ENCODE peak calls at places on chromosomes 2 and 18, in seven cellular contexts. One of them, this sample, is unnamed.

GRCh38 chr2:25491966-25492532 is 150.3 kb upstream of the DNMT3A start:
- DNase-seq in astrocyte of the hippocampus: peak; percentile 59
- DNase-seq in GM20000: no peak
- DNase-seq in lung: no peak
- DNase-seq in LHCN-M2: no peak
- DNase-seq in NCI-H748 treated with DMSO at 0.1 percent for 48 hours: no peak
- DNase-seq in skeletal muscle cell: peak; percentile 32
- DNase-seq in this sample: no peak

GRCh38 chr2:146633159-146633558 is 1211.7 kb upstream of the ACVR2A start:
- DNase-seq in skeletal muscle cell: no peak
- DNase-seq in GM20000: no peak
- DNase-seq in NCI-H748 treated with DMSO at 0.1 percent for 48 hours: no peak
- DNase-seq in LHCN-M2: no peak
- DNase-seq in lung: no peak
- DNase-seq in astrocyte of the hippocampus: no peak
- DNase-seq in this sample: no peak

GRCh38 chr2:182937864-182938263 is 71.4 kb upstream of the FRZB start:
- DNase-seq in GM20000: no peak
- DNase-seq in LHCN-M2: no peak
- DNase-seq in skeletal muscle cell: no peak
- DNase-seq in NCI-H748 treated with DMSO at 0.1 percent for 48 hours: no peak
- DNase-seq in lung: no peak
- DNase-seq in astrocyte of the hippocampus: no peak
- DNase-seq in this sample: no peak

GRCh38 chr18:79540161-79540913 is 139.3 kb upstream of the CTDP1 start:
- DNase-seq in lung: no peak
- DNase-seq in GM20000: no peak
- DNase-seq in skeletal muscle cell: no peak
- DNase-seq in NCI-H748 treated with DMSO at 0.1 percent for 48 hours: no peak
- DNase-seq in astrocyte of the hippocampus: no peak
- DNase-seq in LHCN-M2: no peak
- DNase-seq in this sample: peak; percentile 36

GRCh38 chr2:128436498-128437180 is 118.0 kb upstream of the HS6ST1 start:
- DNase-seq in NCI-H748 treated with DMSO at 0.1 percent for 48 hours: no peak
- DNase-seq in skeletal muscle cell: no peak
- DNase-seq in LHCN-M2: no peak
- DNase-seq in lung: no peak
- DNase-seq in GM20000: no peak
- DNase-seq in astrocyte of the hippocampus: no peak
- DNase-seq in this sample: no peak

GRCh38 chr18:14919666-14920065 is 171.7 kb downstream of the ANKRD30B start:
- DNase-seq in skeletal muscle cell: no peak
- DNase-seq in LHCN-M2: no peak
- DNase-seq in NCI-H748 treated with DMSO at 0.1 percent for 48 hours: no peak
- DNase-seq in GM20000: no peak
- DNase-seq in astrocyte of the hippocampus: no peak
- DNase-seq in lung: peak; percentile 24
- DNase-seq in this sample: no peak

GRCh38 chr2:238127165-238128060 is 11.1 kb upstream of the KLHL30 start:
- DNase-seq in LHCN-M2: peak; percentile 75
- DNase-seq in astrocyte of the hippocampus: peak; percentile 54
- DNase-seq in lung: no peak
- DNase-seq in GM20000: peak; percentile 62
- DNase-seq in skeletal muscle cell: peak; percentile 24
- DNase-seq in NCI-H748 treated with DMSO at 0.1 percent for 48 hours: no peak
- DNase-seq in this sample: no peak

GRCh38 chr2:48725696-48726494 is 29.6 kb downstream of the LHCGR start:
- DNase-seq in lung: no peak
- DNase-seq in LHCN-M2: no peak
- DNase-seq in skeletal muscle cell: no peak
- DNase-seq in astrocyte of the hippocampus: no peak
- DNase-seq in NCI-H748 treated with DMSO at 0.1 percent for 48 hours: no peak
- DNase-seq in GM20000: no peak
- DNase-seq in this sample: peak; percentile 67

GRCh38 chr18:702957-703659 is 9.3 kb downstream of the ENOSF1 start:
- DNase-seq in NCI-H748 treated with DMSO at 0.1 percent for 48 hours: no peak
- DNase-seq in lung: no peak
- DNase-seq in skeletal muscle cell: peak; percentile 73
- DNase-seq in LHCN-M2: peak; percentile 84
- DNase-seq in GM20000: no peak
- DNase-seq in astrocyte of the hippocampus: peak; percentile 77
- DNase-seq in this sample: no peak

GRCh38 chr2:12075603-12076002 is 329.2 kb downstream of the LPIN1 start:
- DNase-seq in NCI-H748 treated with DMSO at 0.1 percent for 48 hours: no peak
- DNase-seq in astrocyte of the hippocampus: no peak
- DNase-seq in LHCN-M2: no peak
- DNase-seq in skeletal muscle cell: no peak
- DNase-seq in lung: no peak
- DNase-seq in GM20000: no peak
- DNase-seq in this sample: no peak

GRCh38 chr2:157759855-157760254 is 116.3 kb downstream of the ACVR1 start:
- DNase-seq in NCI-H748 treated with DMSO at 0.1 percent for 48 hours: no peak
- DNase-seq in GM20000: no peak
- DNase-seq in LHCN-M2: no peak
- DNase-seq in astrocyte of the hippocampus: no peak
- DNase-seq in lung: no peak
- DNase-seq in skeletal muscle cell: no peak
- DNase-seq in this sample: no peak

GRCh38 chr2:96946625-96947024 is 39.8 kb downstream of the FAM178B start:
- DNase-seq in skeletal muscle cell: no peak
- DNase-seq in lung: no peak
- DNase-seq in astrocyte of the hippocampus: no peak
- DNase-seq in LHCN-M2: no peak
- DNase-seq in NCI-H748 treated with DMSO at 0.1 percent for 48 hours: no peak
- DNase-seq in GM20000: no peak
- DNase-seq in this sample: no peak

GRCh38 chr2:238158807-238159539 is at the start of gene ERFE:
- DNase-seq in astrocyte of the hippocampus: peak; percentile 81
- DNase-seq in LHCN-M2: peak; percentile 49
- DNase-seq in lung: no peak
- DNase-seq in NCI-H748 treated with DMSO at 0.1 percent for 48 hours: no peak
- DNase-seq in skeletal muscle cell: no peak
- DNase-seq in GM20000: peak; percentile 85
- DNase-seq in this sample: no peak

GRCh38 chr2:109238580-109238979 is 109.6 kb downstream of the SH3RF3 start:
- DNase-seq in LHCN-M2: peak; percentile 92
- DNase-seq in lung: peak; percentile 83
- DNase-seq in skeletal muscle cell: peak; percentile 85
- DNase-seq in NCI-H748 treated with DMSO at 0.1 percent for 48 hours: no peak
- DNase-seq in GM20000: peak; percentile 37
- DNase-seq in astrocyte of the hippocampus: no peak
- DNase-seq in this sample: peak; percentile 54

GRCh38 chr2:176817061-176817565 is 395.5 kb upstream of the HNRNPA3 start:
- DNase-seq in skeletal muscle cell: no peak
- DNase-seq in LHCN-M2: no peak
- DNase-seq in astrocyte of the hippocampus: no peak
- DNase-seq in GM20000: peak; percentile 10
- DNase-seq in lung: no peak
- DNase-seq in NCI-H748 treated with DMSO at 0.1 percent for 48 hours: no peak
- DNase-seq in this sample: no peak

GRCh38 chr2:167398791-167399371 is 510.6 kb downstream of the XIRP2 start:
- DNase-seq in astrocyte of the hippocampus: no peak
- DNase-seq in skeletal muscle cell: no peak
- DNase-seq in LHCN-M2: no peak
- DNase-seq in GM20000: no peak
- DNase-seq in lung: no peak
- DNase-seq in NCI-H748 treated with DMSO at 0.1 percent for 48 hours: no peak
- DNase-seq in this sample: no peak

GRCh38 chr2:201465524-201465971 is 14.0 kb downstream of the STRADB start:
- DNase-seq in skeletal muscle cell: no peak
- DNase-seq in LHCN-M2: peak; percentile 64
- DNase-seq in astrocyte of the hippocampus: no peak
- DNase-seq in GM20000: no peak
- DNase-seq in NCI-H748 treated with DMSO at 0.1 percent for 48 hours: no peak
- DNase-seq in lung: no peak
- DNase-seq in this sample: peak; percentile 52

GRCh38 chr18:46408334-46408987 is 248.6 kb downstream of the LOXHD1 start:
- DNase-seq in astrocyte of the hippocampus: no peak
- DNase-seq in GM20000: no peak
- DNase-seq in NCI-H748 treated with DMSO at 0.1 percent for 48 hours: no peak
- DNase-seq in skeletal muscle cell: no peak
- DNase-seq in LHCN-M2: no peak
- DNase-seq in lung: no peak
- DNase-seq in this sample: no peak

This sample was measured in midbrain.